ENCODE peak calls at places on chromosomes 5 and 9, in five cellular contexts. A, Y, M, F and T are unnamed samples.
A peak's percentile ranks its signal among the peaks of the same experiment; 100 is the strongest.

GRCh38 chr5:175460126-175460525 is 16.1 kb upstream of the DRD1 start:
- DNase-seq in Y (no peak), A (no peak), F (no peak), M (no peak), T (no peak)

GRCh38 chr9:121489344-121489743 is 10.3 kb downstream of the GGTA1 start:
- DNase-seq in A (no peak), M (no peak), F (no peak), Y (no peak), T (no peak)

GRCh38 chr5:39665328-39665727 is 240.5 kb upstream of the DAB2 start:
- DNase-seq in A (no peak), M (no peak), Y (no peak), F (no peak), T (no peak)

GRCh38 chr9:137800196-137801022 is 77.2 kb upstream of the CACNA1B start:
- DNase-seq in A (no peak), F (no peak), Y (no peak), M (no peak), T (no peak)

GRCh38 chr9:5633243-5633642 is 4.3 kb downstream of the RIC1 start:
- DNase-seq in F (no peak), M (no peak), A (peak; percentile 81), Y (no peak), T (no peak)

GRCh38 chr5:12615141-12615820 is 711.0 kb upstream of the CTNND2 start:
- DNase-seq in F (no peak), M (no peak), A (no peak), Y (no peak), T (no peak)

GRCh38 chr9:137480686-137481683 is 21.9 kb upstream of the NSMF start:
- DNase-seq in Y (no peak), M (no peak), F (no peak), A (no peak), T (no peak)

GRCh38 chr9:130043654-130044623 is 950 bp upstream of the FNBP1 start:
- DNase-seq in Y (no peak), A (peak; percentile 59), F (no peak), M (no peak), T (no peak)

GRCh38 chr5:174972291-174972690 is 247.9 kb downstream of the MSX2 start:
- DNase-seq in F (no peak), M (no peak), Y (no peak), A (no peak), T (no peak)

GRCh38 chr5:178117911-178118310 is 4.6 kb downstream of the N4BP3 start:
- DNase-seq in A (no peak), F (no peak), Y (no peak), M (no peak), T (no peak)

GRCh38 chr9:127492616-127493015 is 41.3 kb downstream of the LRSAM1 start:
- DNase-seq in M (no peak), A (no peak), Y (no peak), F (no peak), T (no peak)

GRCh38 chr5:5374034-5374715 is 48.3 kb upstream of the ICE1 start:
- DNase-seq in Y (no peak), A (peak; percentile 41), F (no peak), M (no peak), T (no peak)

GRCh38 chr9:34123682-34124081 is 2.8 kb downstream of the DCAF12 start:
- DNase-seq in M (peak; percentile 5), Y (no peak), A (no peak), F (no peak), T (no peak)

GRCh38 chr5:61474746-61475145 is 142.7 kb downstream of the ZSWIM6 start:
- DNase-seq in F (no peak), Y (no peak), A (no peak), M (no peak), T (no peak)

GRCh38 chr5:36535390-36535789 is 71.0 kb upstream of the SLC1A3 start:
- DNase-seq in A (no peak), Y (no peak), M (no peak), F (no peak), T (no peak)